ENCODE peak calls at places on chromosomes 11 and 22, in six cellular contexts. R is H9; B is kidney epithelial cell; U is EL; M is effector CD4-positive, alpha-beta T cell; Y is uterus. Z is an unnamed sample.

GRCh38 chr22:49598338-49598737 is 229.3 kb downstream of the BRD1 start:
- DNase-seq in R (no peak), B (no peak), U (no peak), M (no peak), Y (no peak), Z (no peak)

GRCh38 chr11:86192858-86193257 is 51.7 kb upstream of the EED start:
- DNase-seq in R (no peak), B (no peak), U (no peak), M (no peak), Y (no peak), Z (no peak)

GRCh38 chr11:76077575-76078150 is 128.6 kb downstream of the WNT11 start:
- DNase-seq in R (no peak), B (no peak), U (peak), M (no peak), Y (no peak), Z (peak)

GRCh38 chr11:47317078-47317828 is 35.2 kb downstream of the MYBPC3 start:
- DNase-seq in R (no peak), B (no peak), U (no peak), M (no peak), Y (no peak), Z (no peak)

GRCh38 chr11:75013051-75013450 is 24.3 kb downstream of the NEU3 start:
- DNase-seq in R (no peak), B (no peak), U (no peak), M (no peak), Y (no peak), Z (no peak)

GRCh38 chr11:68828155-68828931 is 13.4 kb downstream of the CPT1A start:
- DNase-seq in R (no peak), B (no peak), U (no peak), M (no peak), Y (no peak), Z (no peak)

GRCh38 chr11:126748097-126748756 is 252.3 kb downstream of the KIRREL3 start:
- DNase-seq in R (no peak), B (no peak), U (no peak), M (no peak), Y (no peak), Z (no peak)

GRCh38 chr22:30598986-30599385 is 7.3 kb upstream of the PES1 start:
- DNase-seq in R (no peak), B (no peak), U (no peak), M (no peak), Y (no peak), Z (no peak)

GRCh38 chr11:83063073-83063754 is 8.5 kb downstream of the RAB30 start:
- DNase-seq in R (no peak), B (no peak), U (peak), M (no peak), Y (no peak), Z (peak)

GRCh38 chr11:71080239-71081097 is 171.9 kb downstream of the SHANK2 start:
- DNase-seq in R (peak), B (peak), U (peak), M (no peak), Y (no peak), Z (peak)

GRCh38 chr11:34387653-34388052 is 29.8 kb upstream of the ABTB2 start:
- DNase-seq in R (no peak), B (no peak), U (no peak), M (no peak), Y (no peak), Z (no peak)

GRCh38 chr11:42012261-42012660 is 552.8 kb upstream of the LRRC4C start:
- DNase-seq in R (no peak), B (no peak), U (no peak), M (no peak), Y (no peak), Z (peak)

GRCh38 chr11:129917231-129917630 is 21.9 kb upstream of the NFRKB start:
- DNase-seq in R (no peak), B (no peak), U (no peak), M (no peak), Y (no peak), Z (peak)